ENCODE peak calls at places on chromosomes 6 and 20, in six cellular contexts. Z is tibial artery, T is hepatocyte, D is H9, P is sigmoid colon, Q is epithelial cell of prostate. U is an unnamed sample.

GRCh38 chr6:53203483-53203882 is 54.8 kb upstream of the GCM1 start:
- DNase-seq in Z (no peak), T (no peak), D (no peak), P (no peak), Q (no peak), U (no peak)

GRCh38 chr20:50728981-50729874 is 2.2 kb upstream of the PARD6B start:
- DNase-seq in Z (peak; percentile 59), T (peak; percentile 61), D (peak; percentile 31), P (no peak), Q (peak; percentile 85), U (no peak)

GRCh38 chr6:131167773-131168172 is 32.5 kb downstream of the AKAP7 start:
- DNase-seq in Z (no peak), T (no peak), D (no peak), P (no peak), Q (no peak), U (no peak)

GRCh38 chr6:149046822-149047246 is 270.7 kb upstream of the TAB2 start:
- DNase-seq in Z (no peak), T (no peak), D (no peak), P (no peak), Q (no peak), U (no peak)

GRCh38 chr20:64142546-64142945 is 21.7 kb upstream of the MYT1 start:
- DNase-seq in Z (peak; percentile 21), T (no peak), D (no peak), P (peak; percentile 43), Q (no peak), U (no peak)

GRCh38 chr6:169885831-169886230 is 134.4 kb downstream of the ERMARD start:
- DNase-seq in Z (no peak), T (no peak), D (no peak), P (no peak), Q (no peak), U (peak; percentile 13)

GRCh38 chr6:105272783-105273182 is 93.0 kb upstream of the POPDC3 start:
- DNase-seq in Z (no peak), T (peak; percentile 75), D (peak; percentile 66), P (no peak), Q (no peak), U (no peak)

GRCh38 chr6:101403566-101403965 is 10.1 kb downstream of the GRIK2 start:
- DNase-seq in Z (no peak), T (peak; percentile 10), D (peak; percentile 78), P (no peak), Q (no peak), U (peak; percentile 25)

GRCh38 chr6:156345700-156346099 is 431.5 kb upstream of the ARID1B start:
- DNase-seq in Z (no peak), T (no peak), D (no peak), P (no peak), Q (no peak), U (no peak)

GRCh38 chr6:130027948-130028347 is 9.6 kb downstream of the L3MBTL3 start:
- DNase-seq in Z (no peak), T (no peak), D (no peak), P (no peak), Q (no peak), U (no peak)

GRCh38 chr20:967796-968742 is 34.0 kb downstream of the RSPO4 start:
- DNase-seq in Z (no peak), T (no peak), D (peak; percentile 40), P (no peak), Q (no peak), U (no peak)

GRCh38 chr6:119608994-119609393 is 259.4 kb upstream of the MAN1A1 start:
- DNase-seq in Z (no peak), T (no peak), D (peak; percentile 34), P (no peak), Q (no peak), U (no peak)

GRCh38 chr20:52864895-52865590 is 107.1 kb upstream of the TSHZ2 start:
- DNase-seq in Z (no peak), T (no peak), D (no peak), P (no peak), Q (no peak), U (no peak)

GRCh38 chr20:52859156-52859887 is 112.8 kb upstream of the TSHZ2 start:
- DNase-seq in Z (no peak), T (no peak), D (peak; percentile 38), P (no peak), Q (peak; percentile 6), U (no peak)
- H3K27ac ChIP-seq in Z (no peak overlapping the region), T (no peak overlapping the region), D (no peak overlapping the region), P (no peak overlapping the region), Q (peak overlapping the region; percentile 35), U (no peak overlapping the region)

DNA sequence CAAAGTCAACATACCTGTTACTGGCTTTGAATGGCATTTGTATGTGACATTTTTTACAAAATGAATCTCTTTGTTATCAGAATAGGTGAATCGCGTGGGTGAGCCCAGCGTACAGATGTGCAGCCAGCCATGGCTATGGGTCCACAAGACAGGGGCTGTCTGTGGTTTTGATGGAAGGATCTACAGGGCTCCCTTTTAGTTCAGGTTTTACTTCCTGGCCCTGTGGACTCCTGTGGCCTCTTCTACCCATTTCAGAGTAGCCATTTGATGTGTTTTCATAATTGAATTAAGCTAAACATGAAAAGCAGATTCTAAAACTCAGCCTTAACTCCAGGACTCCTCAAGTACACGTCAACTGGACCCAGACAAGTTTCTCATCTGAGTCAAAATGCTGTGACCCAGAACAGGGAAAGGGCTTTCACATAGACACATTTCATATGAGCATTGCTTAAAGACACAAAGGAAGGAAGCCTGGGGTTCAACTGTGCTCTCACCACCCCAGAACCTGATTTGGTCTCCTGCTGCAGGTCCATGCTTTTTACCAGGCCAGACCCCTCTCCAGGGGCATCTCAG is 105.3 kb upstream of the NAA20 start:
- DNase-seq in Z (no peak), T (no peak), D (no peak), P (no peak), Q (no peak), U (no peak)
- H3K27ac ChIP-seq in Z (no peak overlapping the region), T (no peak overlapping the region), D (no peak overlapping the region), P (no peak overlapping the region), Q (no peak overlapping the region), U (no peak overlapping the region)

GRCh38 chr6:138218449-138218848 is at the start of gene PBOV1:
- DNase-seq in Z (no peak), T (no peak), D (no peak), P (no peak), Q (no peak), U (no peak)

GRCh38 chr6:138219398-138219797 is 1.1 kb upstream of the PBOV1 start:
- DNase-seq in Z (no peak), T (no peak), D (no peak), P (no peak), Q (no peak), U (peak; percentile 53)

GRCh38 chr6:138211048-138211581 is 7.2 kb downstream of the PBOV1 start:
- DNase-seq in Z (no peak), T (no peak), D (no peak), P (no peak), Q (no peak), U (peak; percentile 52)

GRCh38 chr6:138211601-138212000 is 6.7 kb downstream of the PBOV1 start:
- DNase-seq in Z (no peak), T (no peak), D (no peak), P (no peak), Q (no peak), U (no peak)

DNA sequence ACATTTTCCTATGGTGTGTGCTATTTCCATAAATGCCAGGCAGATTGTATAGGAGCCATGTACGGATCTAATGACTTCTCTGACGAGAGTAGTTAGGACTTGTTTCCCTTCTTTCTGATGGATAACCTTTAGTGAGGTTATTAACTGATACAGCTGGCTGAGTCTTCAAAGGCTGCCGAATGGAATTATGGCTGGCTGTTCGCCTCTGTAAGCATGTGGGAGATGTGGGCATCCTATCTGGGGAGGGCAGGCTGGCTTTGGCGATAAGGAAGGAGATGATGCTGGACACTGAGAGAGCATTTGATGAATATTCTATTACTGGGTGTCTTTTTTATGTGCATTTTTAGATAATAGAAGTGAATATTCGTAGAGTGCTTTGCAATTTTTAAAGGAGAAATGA is 3.2 kb downstream of the PBOV1 start:
- DNase-seq in Z (no peak), T (no peak), D (no peak), P (no peak), Q (no peak), U (no peak)
- H3K27ac ChIP-seq in Z (no peak overlapping the region), T (no peak overlapping the region), D (no peak overlapping the region), P (no peak overlapping the region), Q (no peak overlapping the region), U (no peak overlapping the region)

GRCh38 chr6:138473144-138473543 is 26.1 kb downstream of the NHSL1 start:
- DNase-seq in Z (no peak), T (no peak), D (no peak), P (no peak), Q (no peak), U (no peak)

GRCh38 chr6:138477913-138478539 is 21.3 kb downstream of the NHSL1 start:
- DNase-seq in Z (no peak), T (no peak), D (no peak), P (no peak), Q (no peak), U (no peak)

GRCh38 chr6:138480279-138480949 is 18.9 kb downstream of the NHSL1 start:
- DNase-seq in Z (no peak), T (no peak), D (no peak), P (no peak), Q (no peak), U (no peak)

GRCh38 chr6:138476116-138476515 is 23.2 kb downstream of the NHSL1 start:
- DNase-seq in Z (no peak), T (no peak), D (no peak), P (no peak), Q (no peak), U (no peak)
- H3K27ac ChIP-seq in Z (no peak overlapping the region), T (no peak overlapping the region), D (no peak overlapping the region), P (no peak overlapping the region), Q (no peak overlapping the region), U (no peak overlapping the region)

DNA sequence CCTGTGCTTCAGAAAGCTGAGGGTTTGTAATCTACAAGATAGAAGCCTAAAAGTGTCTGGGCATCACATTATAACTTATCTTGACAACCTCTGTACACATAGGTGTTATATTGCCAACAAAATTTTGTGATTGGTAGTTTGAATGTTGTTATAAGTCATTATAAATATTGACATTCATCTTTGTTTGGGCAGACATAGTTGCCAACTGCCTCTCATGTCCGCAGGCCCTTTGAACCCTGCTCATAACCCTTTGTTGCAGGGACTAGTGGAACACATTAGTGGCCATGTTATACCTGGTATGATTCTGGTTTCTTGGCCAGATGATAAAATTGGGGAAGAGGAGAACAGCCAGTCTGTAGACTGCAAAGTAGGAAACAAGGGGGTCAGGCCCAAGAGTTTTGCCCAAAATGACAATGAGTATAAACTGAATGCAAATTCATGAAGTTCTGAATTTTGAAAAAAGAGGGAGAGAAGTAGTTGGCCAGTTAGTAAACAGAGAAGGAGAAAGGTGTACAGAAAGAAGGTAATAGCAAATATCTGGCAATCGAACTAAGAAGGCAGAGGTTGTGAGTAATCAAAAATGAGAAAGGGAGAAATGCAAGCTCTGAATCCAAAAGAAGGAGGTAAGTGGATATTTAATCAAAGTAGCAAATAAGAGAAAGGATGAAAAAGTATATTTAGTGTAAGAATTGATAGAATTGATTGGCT is 21.6 kb upstream of the LMBRD1 start:
- DNase-seq in Z (no peak), T (no peak), D (no peak), P (no peak), Q (no peak), U (no peak)
- H3K27ac ChIP-seq in Z (no peak overlapping the region), T (no peak overlapping the region), D (no peak overlapping the region), P (no peak overlapping the region), Q (no peak overlapping the region), U (no peak overlapping the region)

DNA sequence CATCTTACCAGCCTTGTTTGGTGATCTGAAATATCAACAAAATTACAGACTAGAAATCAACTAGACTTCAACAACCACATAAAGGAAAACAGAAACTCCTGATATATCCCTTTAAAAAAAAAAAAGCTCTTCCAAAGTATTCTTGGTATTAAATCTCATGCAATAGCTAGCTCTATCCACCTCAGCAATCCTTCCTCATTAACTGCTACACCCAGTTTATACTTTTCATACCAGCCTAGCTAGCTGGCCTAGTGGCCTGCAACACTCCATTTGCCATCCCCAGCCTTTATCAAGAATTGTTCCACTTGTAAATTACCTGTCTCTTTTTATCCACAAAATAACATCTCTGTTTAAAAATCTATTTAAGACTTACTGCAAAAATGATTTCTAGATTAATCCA is 69.0 kb downstream of the BACH2 start:
- DNase-seq in Z (no peak), T (no peak), D (no peak), P (no peak), Q (no peak), U (no peak)
- H3K27ac ChIP-seq in Z (no peak overlapping the region), T (peak overlapping the region; percentile 71), D (no peak overlapping the region), P (peak overlapping the region; percentile 19), Q (no peak overlapping the region), U (no peak overlapping the region)